ENCODE peak calls at places on chromosomes 16 and 17, in six cellular contexts. T, X, C, R, E and S are unnamed samples. For H3K27me3, the result is how much of the 10 kb centered on the place peaks cover.

GRCh38 chr17:28334666-28335200 is 539 bp downstream of the IFT20 start:
- DNase-seq in T (peak), X (peak), R (no peak), E (no peak), C (no peak), S (no peak)

GRCh38 chr17:4956493-4957061 is 5.7 kb downstream of the ENO3 start:
- DNase-seq in C (no peak), R (no peak), E (no peak), T (no peak), X (peak), S (no peak)

GRCh38 chr17:67628580-67629013 is 89.1 kb upstream of the NOL11 start:
- DNase-seq in E (peak), R (peak), T (no peak), X (peak), C (no peak), S (no peak)

GRCh38 chr17:82952019-82952418 is 112.2 kb upstream of the ZNF750 start:
- DNase-seq in R (no peak), E (peak), C (no peak), X (no peak), T (peak), S (no peak)

GRCh38 chr17:63142836-63143235 is 176.8 kb downstream of the TANC2 start:
- DNase-seq in E (no peak), T (no peak), C (no peak), X (no peak), R (no peak), S (no peak)

GRCh38 chr16:13036600-13036999 is 135.2 kb downstream of the SHISA9 start:
- DNase-seq in E (peak), T (no peak), X (peak), C (no peak), R (no peak), S (no peak)

GRCh38 chr16:89422905-89423630 is 67.3 kb downstream of the ANKRD11 start:
- DNase-seq in E (no peak), X (peak), R (no peak), C (no peak), T (no peak), S (no peak)

GRCh38 chr17:6506679-6507231 is 49.6 kb downstream of the PITPNM3 start:
- DNase-seq in C (no peak), T (peak), R (peak), E (no peak), X (no peak), S (peak)

GRCh38 chr17:46862949-46863348 is 11.6 kb downstream of the WNT9B start:
- DNase-seq in C (no peak), X (peak), R (no peak), E (no peak), T (no peak), S (no peak)

GRCh38 chr16:48535831-48536599 is 74.0 kb downstream of the N4BP1 start:
- DNase-seq in T (peak), R (no peak), E (peak), X (peak), C (no peak), S (peak)

GRCh38 chr17:27379863-27380533 is 76.2 kb upstream of the KSR1 start:
- DNase-seq in C (no peak), R (peak), T (peak), X (peak), E (peak), S (peak)

GRCh38 chr16:54286330-54287017 is at the start of gene IRX3:
- DNase-seq in T (no peak), R (peak), X (peak), E (peak), C (no peak), S (peak)

GRCh38 chr17:76556759-76557367 is 17.0 kb downstream of the PRCD start:
- DNase-seq in E (no peak), C (peak), R (peak), T (no peak), X (peak), S (no peak)

GRCh38 chr17:38352245-38353083 is 820 bp downstream of the SOCS7 start:
- DNase-seq in R (no peak), C (no peak), T (no peak), X (peak), E (peak), S (peak)

GRCh38 chr17:28549274-28550132 is 2.9 kb downstream of the UNC119 start:
- DNase-seq in T (no peak), C (peak), R (no peak), E (no peak), X (no peak), S (no peak)

GRCh38 chr17:75849724-75850123 is 5.4 kb downstream of the WBP2 start:
- DNase-seq in R (no peak), C (no peak), X (no peak), T (no peak), E (no peak), S (no peak)

GRCh38 chr17:78653382-78653781 is 76.2 kb upstream of the DNAH17 start:
- DNase-seq in T (peak), E (no peak), R (no peak), C (no peak), X (no peak), S (no peak)

GRCh38 chr17:9389116-9389515 is 186.5 kb downstream of the STX8 start:
- DNase-seq in E (no peak), R (peak), X (no peak), C (no peak), T (no peak), S (no peak)

GRCh38 chr17:38572665-38573365 is 32.9 kb downstream of the SRCIN1 start:
- DNase-seq in R (no peak), E (no peak), T (no peak), X (peak), C (no peak), S (no peak)

GRCh38 chr16:63938661-63939060 is 1183.2 kb downstream of the CDH11 start:
- DNase-seq in X (no peak), E (no peak), C (no peak), T (no peak), R (no peak), S (no peak)

GRCh38 chr17:77637807-77638182 is 320.7 kb upstream of the TNRC6C start:
- DNase-seq in X (peak), E (no peak), C (no peak), R (no peak), T (no peak), S (no peak)

GRCh38 chr17:2814499-2815341 is 18.5 kb downstream of the RAP1GAP2 start:
- DNase-seq in E (no peak), X (no peak), C (peak), T (no peak), R (peak), S (no peak)

GRCh38 chr16:65068151-65068740 is 53.6 kb downstream of the CDH11 start:
- DNase-seq in T (no peak), C (no peak), R (no peak), E (no peak), X (peak), S (no peak)

GRCh38 chr16:23835390-23836077 is at the start of gene PRKCB:
- DNase-seq in T (peak), C (peak), X (peak), R (peak), E (peak), S (peak)

GRCh38 chr17:64002658-64003525 is 4.7 kb downstream of the PRR29 start:
- DNase-seq in C (no peak), R (no peak), X (no peak), T (peak), E (no peak), S (no peak)

GRCh38 chr17:42286411-42287295 is 1.6 kb upstream of the STAT5A start:
- DNase-seq in T (peak), R (no peak), C (no peak), X (no peak), E (peak), S (peak)

GRCh38 chr17:909642-910323 is 69.8 kb downstream of the NXN start:
- DNase-seq in X (no peak), E (no peak), C (no peak), R (no peak), T (no peak), S (no peak)

GRCh38 chr17:61202564-61202963 is 197.1 kb upstream of the TBX2 start:
- DNase-seq in R (no peak), T (no peak), E (no peak), X (no peak), C (no peak), S (no peak)

DNA sequence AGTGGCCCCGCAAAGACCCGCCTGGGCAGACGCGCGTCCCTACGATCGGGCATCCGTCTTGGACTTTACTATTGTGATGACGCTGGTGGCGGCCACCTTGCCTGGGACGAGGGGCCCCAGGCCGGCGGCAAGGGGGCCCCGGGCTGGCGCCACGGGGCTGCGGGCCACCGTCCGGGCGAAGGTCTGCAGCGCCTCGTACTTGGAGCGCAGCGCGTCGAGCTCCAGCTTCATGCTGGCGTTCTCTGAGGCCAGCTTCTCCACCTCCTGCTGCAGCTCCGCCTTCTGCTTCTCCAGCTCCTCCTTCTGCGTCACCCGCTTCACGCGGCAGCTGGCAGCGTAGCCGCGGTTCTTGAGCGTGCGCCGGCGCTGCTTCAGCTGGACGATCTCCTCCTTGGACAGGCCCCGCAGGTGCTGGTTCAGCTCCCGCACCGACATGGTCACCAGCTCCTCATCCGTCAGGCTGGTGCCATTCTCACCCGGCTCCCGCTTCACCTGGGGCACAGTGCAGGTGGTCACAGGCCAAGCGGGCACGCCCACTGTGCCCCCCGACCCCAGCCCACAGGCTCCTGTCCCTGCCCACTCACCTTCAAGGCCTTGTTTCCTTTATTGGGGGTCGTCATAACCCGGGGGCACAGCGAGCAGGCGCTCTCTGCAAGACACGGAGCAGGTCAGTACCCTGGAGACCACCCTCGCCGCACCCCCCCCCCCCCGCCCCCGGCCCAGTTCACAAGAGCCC is 4.8 kb upstream of the SIRT7 start:
- DNase-seq in X (no peak), R (no peak), T (no peak), C (no peak), E (no peak), S (no peak)
- H3K27ac ChIP-seq in X (peak), R (no peak), T (peak), C (no peak), E (peak), S (peak)

GRCh38 chr17:48293319-48294192 is 136.5 kb downstream of the SKAP1 start:
- DNase-seq in E (no peak), R (no peak), T (no peak), C (no peak), X (peak), S (no peak)

GRCh38 chr17:48297825-48298224 is 132.2 kb downstream of the SKAP1 start:
- DNase-seq in E (no peak), R (no peak), X (no peak), T (no peak), C (no peak), S (no peak)

GRCh38 chr17:48296453-48296852 is 133.6 kb downstream of the SKAP1 start:
- DNase-seq in T (no peak), X (no peak), E (no peak), R (no peak), C (no peak), S (no peak)

GRCh38 chr17:48294989-48295892 is 134.8 kb downstream of the SKAP1 start:
- DNase-seq in C (no peak), X (no peak), T (no peak), E (no peak), R (no peak), S (no peak)

GRCh38 chr17:48294193-48294909 is 135.7 kb downstream of the SKAP1 start:
- DNase-seq in T (no peak), E (no peak), C (no peak), X (no peak), R (no peak), S (no peak)
- H3K27me3 ChIP-seq in T (under half), E (under half), C (under half), X (under half), R (under half), S (under half)

DNA sequence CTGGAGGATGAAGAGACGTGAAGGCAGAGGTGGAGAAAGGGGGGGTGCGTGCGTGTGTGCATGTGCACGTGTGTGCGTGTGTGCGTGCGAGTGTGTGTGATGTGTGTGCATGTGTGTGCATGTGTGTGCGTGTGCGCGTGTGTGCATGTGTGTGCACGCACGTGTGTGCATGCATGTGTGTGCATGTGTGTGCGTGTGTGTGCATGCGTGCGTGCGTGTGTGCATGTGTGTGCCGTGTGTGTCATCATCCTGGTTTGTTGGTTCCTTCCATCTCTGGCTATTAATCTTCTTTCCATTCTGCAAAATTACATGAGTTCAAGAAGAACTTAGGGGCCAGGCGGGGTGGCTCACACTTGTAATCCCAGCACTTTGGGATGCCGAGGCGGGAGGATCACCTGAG is 17.0 kb upstream of the RPL38 start:
- DNase-seq in R (no peak), C (no peak), T (no peak), E (no peak), X (no peak), S (no peak)
- H3K4me3 ChIP-seq in R (no peak), C (no peak), T (no peak), E (no peak), X (no peak), S (no peak)

DNA sequence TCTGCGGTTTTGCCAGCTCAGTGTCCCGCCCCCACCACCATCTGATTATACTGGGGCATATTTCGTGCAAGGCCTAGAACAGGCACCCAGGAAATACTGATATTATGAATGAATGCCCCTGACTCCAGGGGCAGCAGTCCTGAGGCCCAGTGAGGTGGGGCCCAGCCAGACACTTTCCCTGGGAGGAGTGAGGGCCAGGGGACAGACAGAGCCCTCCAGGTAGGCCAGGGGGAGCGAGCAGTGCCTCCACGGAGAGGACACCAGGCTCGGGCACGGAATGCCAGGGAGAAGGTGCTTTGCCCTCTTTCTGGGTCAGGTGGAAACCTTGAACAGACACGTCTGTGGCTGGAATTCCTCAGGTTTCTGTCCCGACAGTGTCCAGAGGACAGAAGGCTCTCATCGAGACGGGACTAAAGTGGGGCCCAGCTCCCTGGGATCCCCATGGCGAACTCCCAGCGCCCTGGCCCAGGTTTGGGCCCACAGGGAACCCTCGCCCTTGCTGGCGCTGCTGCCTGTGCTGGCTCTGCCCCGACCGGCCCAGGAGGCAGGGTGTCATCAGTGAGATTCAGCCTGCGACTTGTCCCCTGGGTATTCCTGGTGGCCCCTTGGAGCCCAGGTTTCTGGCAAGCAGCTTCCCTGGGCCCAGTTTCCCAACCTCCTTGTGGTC is 4.3 kb downstream of the KATNB1 start:
- DNase-seq in R (no peak), E (no peak), T (no peak), C (no peak), X (no peak), S (no peak)
- H3K27ac ChIP-seq in R (no peak), E (no peak), T (no peak), C (no peak), X (no peak), S (no peak)

GRCh38 chr16:74291577-74292208 is 4.9 kb upstream of the PSMD7 start:
- DNase-seq in T (no peak), C (no peak), X (no peak), R (no peak), E (no peak), S (no peak)
- H3K27me3 ChIP-seq in T (under half), C (under half), X (under half), R (under half), E (under half), S (under half)

GRCh38 chr17:14308636-14308964 is 7.7 kb downstream of the HS3ST3B1 start:
- DNase-seq in X (no peak), R (peak), C (no peak), E (no peak), T (no peak), S (no peak)

GRCh38 chr17:14308965-14309879 is 8.3 kb downstream of the HS3ST3B1 start:
- DNase-seq in T (peak), X (peak), E (peak), R (peak), C (peak), S (peak)

GRCh38 chr17:14311186-14311705 is 10.4 kb downstream of the HS3ST3B1 start:
- DNase-seq in R (no peak), X (no peak), T (no peak), C (no peak), E (no peak), S (no peak)

GRCh38 chr17:14310584-14310983 is 9.7 kb downstream of the HS3ST3B1 start:
- DNase-seq in R (no peak), X (no peak), C (no peak), E (peak), T (no peak), S (no peak)

GRCh38 chr17:14310101-14310500 is 9.2 kb downstream of the HS3ST3B1 start:
- DNase-seq in T (no peak), C (no peak), R (no peak), E (no peak), X (no peak), S (no peak)
- H3K4me3 ChIP-seq in T (peak), C (no peak), R (no peak), E (peak), X (peak), S (no peak)

GRCh38 chr17:55706808-55707773 is 15.6 kb downstream of the TMEM100 start:
- DNase-seq in X (peak), C (no peak), E (no peak), R (no peak), T (no peak), S (no peak)
- H3K27ac ChIP-seq in X (no peak), C (no peak), E (no peak), R (no peak), T (no peak), S (no peak)

GRCh38 chr17:74550602-74551001 is 4.7 kb upstream of the CD300C start:
- DNase-seq in E (no peak), T (no peak), X (no peak), C (no peak), R (no peak), S (no peak)
- H3K27me3 ChIP-seq in E (half or more), T (under half), X (under half), C (under half), R (under half), S (under half)